ENCODE peak calls at places on chromosomes 4 and X, in nine cellular contexts. W, T, X, V, J, A, C, Q and H are unnamed samples.

GRCh38 chr4:130985371-130985770 is 1889.4 kb downstream of the C4orf33 start:
- DNase-seq in W (no peak), T (no peak), X (no peak), V (no peak), J (no peak), A (no peak), C (no peak), Q (no peak), H (no peak)

GRCh38 chr4:187183826-187184225 is 460.2 kb upstream of the FAT1 start:
- DNase-seq in W (no peak), T (no peak), X (no peak), V (no peak), J (no peak), A (no peak), C (no peak), Q (no peak), H (no peak)

GRCh38 chr4:8745828-8746225 is 125.8 kb downstream of the HMX1 start:
- DNase-seq in W (no peak), T (no peak), X (no peak), V (no peak), J (no peak), A (no peak), C (peak; percentile 21), Q (peak; percentile 39), H (no peak)

GRCh38 chr4:2250764-2251072 is 8.8 kb upstream of the HAUS3 start:
- DNase-seq in W (no peak), T (no peak), X (peak; percentile 15), V (no peak), J (peak; percentile 13), A (no peak), C (no peak), Q (peak; percentile 83), H (no peak)

GRCh38 chr4:164874791-164875190 is 2.2 kb upstream of the APELA start:
- DNase-seq in W (peak; percentile 17), T (no peak), X (no peak), V (no peak), J (no peak), A (no peak), C (no peak), Q (no peak), H (no peak)

GRCh38 chrX:71210829-71211228 is 12.2 kb upstream of the GJB1 start:
- DNase-seq in W (no peak), T (peak; percentile 37), X (no peak), V (no peak), J (no peak), A (no peak), C (no peak), Q (no peak), H (no peak)

GRCh38 chr4:165324203-165324917 is 3.1 kb upstream of the MSMO1 start:
- DNase-seq in W (no peak), T (no peak), X (no peak), V (no peak), J (no peak), A (no peak), C (no peak), Q (no peak), H (no peak)

GRCh38 chrX:14927391-14927790 is 54.2 kb downstream of the MOSPD2 start:
- DNase-seq in W (no peak), T (no peak), X (no peak), V (no peak), J (no peak), A (no peak), C (no peak), Q (no peak), H (no peak)

GRCh38 chr4:144355809-144356757 is 215.6 kb upstream of the GYPA start:
- DNase-seq in W (peak; percentile 55), T (peak; percentile 58), X (peak; percentile 44), V (peak; percentile 86), J (peak; percentile 51), A (peak; percentile 5), C (no peak), Q (no peak), H (no peak)

GRCh38 chr4:92952897-92953296 is 649.1 kb downstream of the GRID2 start:
- DNase-seq in W (no peak), T (no peak), X (no peak), V (no peak), J (no peak), A (no peak), C (no peak), Q (no peak), H (no peak)

GRCh38 chr4:93066746-93067145 is 761.8 kb upstream of the ATOH1 start:
- DNase-seq in W (peak; percentile 23), T (peak; percentile 16), X (no peak), V (peak; percentile 47), J (no peak), A (no peak), C (no peak), Q (no peak), H (no peak)

GRCh38 chrX:10526442-10526841 is 93.9 kb downstream of the MID1 start:
- DNase-seq in W (no peak), T (no peak), X (no peak), V (no peak), J (no peak), A (no peak), C (no peak), Q (no peak), H (no peak)

GRCh38 chrX:109360301-109360700 is 121.6 kb downstream of the GUCY2F start:
- DNase-seq in W (no peak), T (no peak), X (no peak), V (peak; percentile 11), J (no peak), A (no peak), C (no peak), Q (no peak), H (no peak)

GRCh38 chrX:152614786-152615185 is 22.9 kb upstream of the GABRQ start:
- DNase-seq in W (no peak), T (no peak), X (no peak), V (no peak), J (no peak), A (no peak), C (no peak), Q (no peak), H (no peak)

GRCh38 chrX:21972721-21973120 is 32.2 kb downstream of the SMS start:
- DNase-seq in W (no peak), T (peak; percentile 43), X (no peak), V (peak; percentile 78), J (no peak), A (peak; percentile 36), C (no peak), Q (no peak), H (no peak)

GRCh38 chr4:183342541-183343533 is 20.6 kb upstream of the CLDN24 start:
- DNase-seq in W (no peak), T (no peak), X (no peak), V (no peak), J (no peak), A (no peak), C (peak; percentile 67), Q (peak; percentile 83), H (peak; percentile 87)

GRCh38 chr4:155807021-155807420 is 48.2 kb downstream of the GUCY1B1 start:
- DNase-seq in W (no peak), T (no peak), X (no peak), V (peak; percentile 97), J (no peak), A (no peak), C (no peak), Q (no peak), H (no peak)

GRCh38 chr4:170198742-170199141 is 109.0 kb upstream of the AADAT start:
- DNase-seq in W (peak; percentile 24), T (peak; percentile 5), X (no peak), V (no peak), J (no peak), A (no peak), C (no peak), Q (no peak), H (no peak)

GRCh38 chr4:137443031-137443800 is 89.1 kb downstream of the PCDH18 start:
- DNase-seq in W (no peak), T (no peak), X (no peak), V (no peak), J (no peak), A (no peak), C (no peak), Q (no peak), H (no peak)

GRCh38 chr4:29240641-29241040 is 1479.5 kb upstream of the PCDH7 start:
- DNase-seq in W (no peak), T (no peak), X (no peak), V (no peak), J (no peak), A (no peak), C (no peak), Q (no peak), H (no peak)

GRCh38 chrX:46036508-46036907 is 508.7 kb downstream of the ZNF674 start:
- DNase-seq in W (no peak), T (no peak), X (no peak), V (peak; percentile 19), J (no peak), A (no peak), C (no peak), Q (no peak), H (no peak)

GRCh38 chr4:63302792-63303191 is 1106.5 kb downstream of the TECRL start:
- DNase-seq in W (no peak), T (no peak), X (no peak), V (no peak), J (no peak), A (no peak), C (no peak), Q (no peak), H (no peak)

GRCh38 chr4:177791188-177791587 is 349.0 kb upstream of the AGA start:
- DNase-seq in W (no peak), T (no peak), X (no peak), V (no peak), J (no peak), A (no peak), C (no peak), Q (no peak), H (no peak)